ENCODE peak calls at places on chromosomes 12 and 14, in five cellular contexts. L, K, Y, G and O are unnamed samples.
A peak's percentile ranks its signal among the peaks of the same experiment; 100 is the strongest.

GRCh38 chr12:113659416-113659815 is 187.7 kb upstream of the LHX5 start:
- DNase-seq in L (no peak), K (no peak), Y (no peak), G (no peak), O (no peak)

GRCh38 chr14:31418440-31418839 is 1.9 kb downstream of the HEATR5A start:
- DNase-seq in L (no peak), K (no peak), Y (no peak), G (no peak), O (no peak)

GRCh38 chr12:64633940-64634337 is 23.6 kb downstream of the RASSF3 start:
- DNase-seq in L (peak; percentile 18), K (no peak), Y (peak; percentile 68), G (no peak), O (no peak)

GRCh38 chr14:90426663-90427062 is 29.8 kb downstream of the CALM1 start:
- DNase-seq in L (no peak), K (no peak), Y (no peak), G (peak; percentile 13), O (no peak)

GRCh38 chr14:96058606-96059200 is 19.5 kb downstream of the C14orf132 start:
- DNase-seq in L (no peak), K (no peak), Y (no peak), G (no peak), O (no peak)

GRCh38 chr12:25436206-25436912 is 116.7 kb downstream of the LMNTD1 start:
- DNase-seq in L (no peak), K (no peak), Y (peak; percentile 27), G (no peak), O (peak; percentile 34)

GRCh38 chr14:35147186-35147585 is 24.8 kb downstream of the PRORP start:
- DNase-seq in L (no peak), K (no peak), Y (no peak), G (no peak), O (no peak)

GRCh38 chr12:99495797-99496196 is 151.8 kb upstream of the GARIN6 start:
- DNase-seq in L (no peak), K (no peak), Y (no peak), G (no peak), O (no peak)

GRCh38 chr12:107903377-107904061 is 129.0 kb downstream of the ASCL4 start:
- DNase-seq in L (no peak), K (peak; percentile 29), Y (peak; percentile 74), G (no peak), O (no peak)

GRCh38 chr14:64730681-64731080 is 26.5 kb downstream of the PLEKHG3 start:
- DNase-seq in L (no peak), K (no peak), Y (no peak), G (no peak), O (no peak)

GRCh38 chr12:101570022-101570421 is 24.7 kb upstream of the MYBPC1 start:
- DNase-seq in L (no peak), K (no peak), Y (no peak), G (no peak), O (no peak)

GRCh38 chr14:80940146-80940545 is 1.4 kb downstream of the CEP128 start:
- DNase-seq in L (no peak), K (no peak), Y (no peak), G (no peak), O (no peak)

GRCh38 chr12:28750946-28751714 is 397.9 kb upstream of the FAR2 start:
- DNase-seq in L (no peak), K (no peak), Y (no peak), G (no peak), O (no peak)

GRCh38 chr12:123445388-123446344 is 9.2 kb upstream of the RILPL2 start:
- DNase-seq in L (no peak), K (no peak), Y (no peak), G (no peak), O (peak; percentile 46)

GRCh38 chr14:42378274-42378673 is 771.6 kb downstream of the LRFN5 start:
- DNase-seq in L (no peak), K (no peak), Y (no peak), G (no peak), O (no peak)

GRCh38 chr14:26180221-26180620 is 417.6 kb downstream of the NOVA1 start:
- DNase-seq in L (no peak), K (no peak), Y (no peak), G (no peak), O (no peak)